ENCODE peak calls at places on chromosomes 11 and 22, in nine cellular contexts. N is cardiac muscle cell; Y is head of caudate nucleus; P is LoVo; X is activated T-cell treated with anti-CD3 and anti-CD28 coated beads, Interleukin-2, amount 50 U/mL, for 1 hour; Q is CD4-positive, alpha-beta memory T cell; F is AG04450; M is stimulated activated CD4-positive, alpha-beta T cell treated with anti-CD3 and anti-CD28 coated beads, Interleukin-2, amount 100 ng/mL, for 4 hours; T is NAMALWA. E is an unnamed sample.

GRCh38 chr11:122362381-122362780 is 246.4 kb upstream of the BLID start:
- DNase-seq in T (no peak), F (no peak), P (no peak), X (no peak), M (no peak), Y (no peak), Q (no peak), N (no peak), E (no peak)

GRCh38 chr11:10777393-10777793 is 26.3 kb downstream of the CTR9 start:
- DNase-seq in P (no peak), N (no peak), F (no peak), Y (no peak), M (no peak), X (no peak), T (no peak), Q (no peak), E (no peak)

GRCh38 chr22:44444341-44445306 is 53.4 kb downstream of the RTL6 start:
- DNase-seq in P (no peak), T (peak; percentile 16), N (no peak), M (no peak), X (no peak), Q (no peak), F (no peak), Y (no peak), E (no peak)

GRCh38 chr11:93166194-93166593 is 31.6 kb downstream of the SLC36A4 start:
- DNase-seq in P (no peak), F (no peak), Y (no peak), T (no peak), N (no peak), X (no peak), M (no peak), Q (no peak), E (no peak)

GRCh38 chr11:112302226-112302868 is 41.7 kb upstream of the PLET1 start:
- DNase-seq in M (no peak), Y (no peak), N (peak; percentile 49), P (no peak), Q (no peak), F (no peak), X (no peak), T (no peak), E (no peak)

GRCh38 chr11:96050435-96051182 is 126.7 kb upstream of the MTMR2 start:
- DNase-seq in Y (no peak), M (no peak), T (no peak), X (no peak), N (peak; percentile 38), P (no peak), F (no peak), Q (no peak), E (no peak)

GRCh38 chr22:46738961-46739870 is 1.2 kb upstream of the CERK start:
- DNase-seq in M (no peak), T (peak; percentile 75), X (peak; percentile 83), P (peak; percentile 89), F (no peak), Y (peak; percentile 54), Q (peak; percentile 75), N (no peak), E (no peak)

GRCh38 chr22:38034278-38034882 is 22.8 kb upstream of the PICK1 start:
- DNase-seq in Y (peak; percentile 88), X (no peak), M (no peak), P (no peak), N (peak; percentile 43), Q (no peak), F (peak; percentile 81), T (no peak), E (peak; percentile 55)

GRCh38 chr11:14235701-14236100 is 123.3 kb downstream of the RRAS2 start:
- DNase-seq in X (no peak), N (no peak), F (no peak), Q (no peak), Y (no peak), M (no peak), T (no peak), P (no peak), E (no peak)

GRCh38 chr11:70570693-70571395 is 172.5 kb downstream of the CTTN start:
- DNase-seq in M (no peak), P (no peak), F (no peak), N (no peak), Y (no peak), Q (no peak), X (no peak), T (no peak), E (no peak)